ENCODE peak calls at places on chromosomes 13 and 19, in four cellular contexts. One of them, this sample, is unnamed.

GRCh38 chr13:76157926-76158325 is 521.8 kb downstream of the LMO7 start:
- DNase-seq in K562: no peak
- DNase-seq in GM12878: no peak
- DNase-seq in HepG2: no peak
- DNase-seq in this sample: no peak

GRCh38 chr19:409515-410242 is 732 bp upstream of the C2CD4C start:
- DNase-seq in K562: peak; percentile 13
- DNase-seq in GM12878: no peak
- DNase-seq in HepG2: no peak
- DNase-seq in this sample: peak; percentile 73

GRCh38 chr19:46580247-46580646 is 20.9 kb upstream of the CALM3 start:
- DNase-seq in K562: no peak
- DNase-seq in GM12878: no peak
- DNase-seq in HepG2: no peak
- DNase-seq in this sample: no peak

GRCh38 chr13:47886314-47886713 is 114.8 kb downstream of the SUCLA2 start:
- DNase-seq in K562: no peak
- DNase-seq in GM12878: no peak
- DNase-seq in HepG2: no peak
- DNase-seq in this sample: no peak

GRCh38 chr19:44808463-44809371 is at the start of gene BCAM:
- DNase-seq in K562: peak; percentile 98
- DNase-seq in GM12878: no peak
- DNase-seq in HepG2: peak; percentile 65
- DNase-seq in this sample: no peak

GRCh38 chr13:51958217-51958547 is 53.1 kb downstream of the ATP7B start:
- DNase-seq in K562: no peak
- DNase-seq in GM12878: no peak
- DNase-seq in HepG2: no peak
- DNase-seq in this sample: no peak

GRCh38 chr19:48501446-48501960 is 10.1 kb downstream of the LMTK3 start:
- DNase-seq in K562: peak; percentile 93
- DNase-seq in GM12878: peak; percentile 43
- DNase-seq in HepG2: peak; percentile 84
- DNase-seq in this sample: peak; percentile 49

GRCh38 chr19:1161716-1162115 is 12.4 kb downstream of the SBNO2 start:
- DNase-seq in K562: peak; percentile 78
- DNase-seq in GM12878: no peak
- DNase-seq in HepG2: no peak
- DNase-seq in this sample: no peak

GRCh38 chr13:89550842-89551422 is 1796.6 kb upstream of the MIR17HG start:
- DNase-seq in K562: no peak
- DNase-seq in GM12878: no peak
- DNase-seq in HepG2: no peak
- DNase-seq in this sample: no peak

GRCh38 chr19:31300406-31300805 is 48.8 kb downstream of the TSHZ3 start:
- DNase-seq in K562: no peak
- DNase-seq in GM12878: no peak
- DNase-seq in HepG2: no peak
- DNase-seq in this sample: no peak

GRCh38 chr19:8635422-8635821 is 5.0 kb downstream of the NFILZ start:
- DNase-seq in K562: peak; percentile 3
- DNase-seq in GM12878: no peak
- DNase-seq in HepG2: no peak
- DNase-seq in this sample: no peak

DNA sequence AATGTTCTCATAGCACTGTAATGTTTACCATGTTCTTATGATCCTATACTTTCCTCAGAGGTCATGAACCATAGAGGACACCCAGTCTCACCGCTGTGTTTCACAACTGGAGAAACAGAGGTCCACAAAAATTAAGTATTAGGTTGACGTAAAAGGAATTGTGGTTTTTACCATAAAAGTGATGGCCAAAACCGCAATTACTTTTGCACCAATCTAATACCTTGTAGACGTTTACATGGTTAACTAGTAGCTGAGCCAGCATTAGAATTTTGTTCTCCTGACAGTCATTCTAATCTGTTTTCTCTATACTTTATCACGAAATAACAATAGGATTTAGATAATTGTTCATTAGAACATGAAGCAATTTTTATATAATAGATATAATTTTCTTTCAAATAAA is 763.4 kb upstream of the ARGLU1 start:
- DNase-seq in K562: no peak
- DNase-seq in GM12878: no peak
- DNase-seq in HepG2: no peak
- DNase-seq in this sample: no peak
- TF ChIP-seq BRCA1 in K562: no peak
- TF ChIP-seq BRCA1 in GM12878: no peak
- TF ChIP-seq BRCA1 in HepG2: no peak
- TF ChIP-seq BRCA1 in this sample: no peak

GRCh38 chr13:44651209-44651608 is 75.1 kb upstream of the TSC22D1 start:
- DNase-seq in K562: no peak
- DNase-seq in GM12878: no peak
- DNase-seq in HepG2: no peak
- DNase-seq in this sample: no peak
- TF ChIP-seq BRCA1 in K562: no peak
- TF ChIP-seq BRCA1 in GM12878: no peak
- TF ChIP-seq BRCA1 in HepG2: no peak
- TF ChIP-seq BRCA1 in this sample: no peak

GRCh38 chr13:57996717-57997116 is 365.2 kb downstream of the PCDH17 start:
- DNase-seq in K562: no peak
- DNase-seq in GM12878: no peak
- DNase-seq in HepG2: no peak
- DNase-seq in this sample: no peak
- TF ChIP-seq BRCA1 in K562: no peak
- TF ChIP-seq BRCA1 in GM12878: no peak
- TF ChIP-seq BRCA1 in HepG2: no peak
- TF ChIP-seq BRCA1 in this sample: no peak

GRCh38 chr19:5971714-5972354 is 6.1 kb downstream of the RANBP3 start:
- DNase-seq in K562: no peak
- DNase-seq in GM12878: no peak
- DNase-seq in HepG2: no peak
- DNase-seq in this sample: no peak

GRCh38 chr19:5973867-5974635 is 3.9 kb downstream of the RANBP3 start:
- DNase-seq in K562: no peak
- DNase-seq in GM12878: no peak
- DNase-seq in HepG2: no peak
- DNase-seq in this sample: no peak

GRCh38 chr19:5973376-5973775 is 4.6 kb downstream of the RANBP3 start:
- DNase-seq in K562: no peak
- DNase-seq in GM12878: no peak
- DNase-seq in HepG2: no peak
- DNase-seq in this sample: no peak

GRCh38 chr19:5974721-5975387 is 3.1 kb downstream of the RANBP3 start:
- DNase-seq in K562: no peak
- DNase-seq in GM12878: peak; percentile 16
- DNase-seq in HepG2: peak; percentile 93
- DNase-seq in this sample: no peak

GRCh38 chr19:5972355-5972731 is 5.6 kb downstream of the RANBP3 start:
- DNase-seq in K562: no peak
- DNase-seq in GM12878: no peak
- DNase-seq in HepG2: no peak
- DNase-seq in this sample: no peak
- TF ChIP-seq BRCA1 in K562: no peak
- TF ChIP-seq BRCA1 in GM12878: no peak
- TF ChIP-seq BRCA1 in HepG2: no peak
- TF ChIP-seq BRCA1 in this sample: no peak

DNA sequence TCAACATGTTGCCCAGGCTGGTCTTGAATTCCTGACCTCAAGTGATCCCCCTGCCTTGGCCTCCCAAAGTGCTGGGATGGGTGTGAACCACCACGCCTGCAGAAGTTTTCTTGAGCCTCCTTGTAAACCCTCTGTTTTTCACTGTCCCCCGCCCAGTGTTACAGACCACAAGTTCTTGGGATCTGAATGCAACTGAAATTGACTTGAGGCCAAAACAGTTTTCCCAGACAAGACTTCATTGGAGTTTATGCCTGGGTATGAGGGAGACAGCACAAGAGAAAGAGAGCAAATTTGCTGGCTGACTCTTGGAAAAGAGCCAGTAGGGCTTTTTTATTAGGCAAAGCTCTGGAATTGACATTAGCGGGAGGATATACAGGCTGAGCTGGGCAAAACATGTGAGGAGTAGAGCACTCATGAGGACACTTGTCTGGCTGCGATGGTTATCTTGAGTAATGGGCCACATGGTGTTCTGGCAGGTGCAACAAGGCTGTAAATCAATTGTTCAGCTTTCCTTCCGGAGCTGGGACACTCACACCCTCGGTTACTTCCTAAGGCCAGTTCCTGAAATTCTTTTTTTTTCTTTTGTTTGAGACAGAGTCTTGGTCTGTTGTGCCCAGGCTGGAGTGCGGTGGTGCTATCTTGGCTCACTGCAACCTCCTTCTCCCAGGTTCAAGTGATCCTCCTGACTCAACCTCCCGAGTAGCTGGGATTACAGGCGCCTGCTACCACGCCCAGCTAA is 12.7 kb upstream of the HNRNPL start:
- DNase-seq in K562: no peak
- DNase-seq in GM12878: no peak
- DNase-seq in HepG2: no peak
- DNase-seq in this sample: no peak
- TF ChIP-seq BRCA1 in K562: no peak
- TF ChIP-seq BRCA1 in GM12878: no peak
- TF ChIP-seq BRCA1 in HepG2: no peak
- TF ChIP-seq BRCA1 in this sample: no peak

GRCh38 chr13:97333983-97334382 is 100.0 kb upstream of the RAP2A start:
- DNase-seq in K562: no peak
- DNase-seq in GM12878: no peak
- DNase-seq in HepG2: no peak
- DNase-seq in this sample: no peak

GRCh38 chr13:97334690-97335089 is 99.3 kb upstream of the RAP2A start:
- DNase-seq in K562: no peak
- DNase-seq in GM12878: no peak
- DNase-seq in HepG2: no peak
- DNase-seq in this sample: no peak

GRCh38 chr13:97335488-97336134 is 98.4 kb upstream of the RAP2A start:
- DNase-seq in K562: no peak
- DNase-seq in GM12878: no peak
- DNase-seq in HepG2: no peak
- DNase-seq in this sample: no peak

GRCh38 chr13:97330448-97330847 is 103.5 kb upstream of the RAP2A start:
- DNase-seq in K562: no peak
- DNase-seq in GM12878: no peak
- DNase-seq in HepG2: no peak
- DNase-seq in this sample: no peak

GRCh38 chr13:97332725-97333124 is 101.2 kb upstream of the RAP2A start:
- DNase-seq in K562: no peak
- DNase-seq in GM12878: no peak
- DNase-seq in HepG2: no peak
- DNase-seq in this sample: no peak
- TF ChIP-seq BRCA1 in K562: no peak
- TF ChIP-seq BRCA1 in GM12878: no peak
- TF ChIP-seq BRCA1 in HepG2: no peak
- TF ChIP-seq BRCA1 in this sample: no peak

GRCh38 chr19:36139473-36140288 is at the start of gene CAPNS1:
- DNase-seq in K562: peak; percentile 96
- DNase-seq in GM12878: peak; percentile 88
- DNase-seq in HepG2: peak; percentile 88
- DNase-seq in this sample: peak; percentile 91

GRCh38 chr19:36139120-36139472 is 770 bp upstream of the CAPNS1 start:
- DNase-seq in K562: no peak
- DNase-seq in GM12878: no peak
- DNase-seq in HepG2: peak; percentile 32
- DNase-seq in this sample: no peak

GRCh38 chr19:36142046-36142445 is 2.2 kb downstream of the CAPNS1 start:
- DNase-seq in K562: no peak
- DNase-seq in GM12878: no peak
- DNase-seq in HepG2: no peak
- DNase-seq in this sample: no peak

GRCh38 chr19:36141039-36141914 is 1.4 kb downstream of the CAPNS1 start:
- DNase-seq in K562: peak; percentile 90
- DNase-seq in GM12878: peak; percentile 53
- DNase-seq in HepG2: peak; percentile 73
- DNase-seq in this sample: peak; percentile 99

DNA sequence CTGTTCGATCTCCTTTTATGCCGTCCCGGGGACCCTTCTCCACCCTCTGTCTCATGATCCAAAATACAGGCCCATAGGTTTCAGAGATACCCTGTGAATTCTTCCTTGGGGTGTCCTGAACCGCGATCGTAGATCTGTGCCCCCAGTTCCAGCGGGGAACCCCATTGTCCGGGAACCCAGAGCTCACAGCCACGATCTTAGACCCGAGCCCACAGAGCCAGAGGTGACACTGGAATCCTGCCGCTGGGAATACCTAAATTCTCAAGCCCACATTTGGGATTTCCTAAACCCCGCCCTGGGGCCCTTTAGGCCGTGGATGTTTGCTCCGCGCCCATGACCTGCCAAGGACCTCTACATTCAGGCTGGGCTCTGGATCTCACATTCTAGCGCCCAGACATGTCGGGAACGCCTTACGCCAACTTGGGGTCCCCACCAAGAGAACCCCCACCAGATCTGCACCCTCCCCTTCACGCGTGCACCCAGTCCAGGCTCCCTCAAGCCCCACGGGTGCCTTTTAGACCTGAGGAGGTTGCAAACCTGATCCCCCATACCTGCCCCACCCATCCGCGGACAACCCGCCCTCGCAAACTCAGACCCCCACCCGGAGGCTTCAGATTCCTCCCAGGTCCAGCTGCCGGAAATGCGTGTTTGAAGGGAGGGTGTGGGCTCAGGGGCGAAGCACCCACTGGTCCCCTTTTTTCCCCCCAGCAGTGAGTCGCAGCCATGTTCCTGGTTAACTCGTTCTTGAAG is 598 bp downstream of the CAPNS1 start:
- DNase-seq in K562: no peak
- DNase-seq in GM12878: no peak
- DNase-seq in HepG2: peak; percentile 53
- DNase-seq in this sample: no peak
- TF ChIP-seq BRCA1 in K562: no peak
- TF ChIP-seq BRCA1 in GM12878: no peak
- TF ChIP-seq BRCA1 in HepG2: no peak
- TF ChIP-seq BRCA1 in this sample: no peak